ENCODE peak calls at places on chromosomes 6 and 20, in nine cellular contexts. S is endodermal cell; A is H4; G is HFFc6; O is activated CD4-positive, alpha-beta T cell treated with anti-CD3 and anti-CD28 coated beads, Interleukin-2, amount 50 U/mL, for 1 hour; J is lower leg skin; B is NCI-H1436 treated with DMSO at 0.1 percent for 48 hours; T is stimulated activated naive CD8-positive, alpha-beta T cell treated with anti-CD3 and anti-CD28 coated beads, Interleukin-15, amount 100 ng/mL, for 72 hours; F is occipital lobe. X is an unnamed sample.

GRCh38 chr6:6131492-6132109 is 124.9 kb upstream of the NRN1 start:
- DNase-seq in J (no peak), O (no peak), S (peak), A (no peak), T (peak), B (no peak), F (no peak), G (no peak), X (peak)

GRCh38 chr6:52551483-52552277 is 25.2 kb downstream of the TRAM2 start:
- DNase-seq in B (peak), T (no peak), A (peak), F (no peak), S (peak), G (peak), O (no peak), J (peak), X (peak)

GRCh38 chr20:20455945-20456344 is 88.0 kb downstream of the INSM1 start:
- DNase-seq in O (no peak), J (no peak), S (no peak), F (no peak), B (peak), G (no peak), A (no peak), T (no peak), X (no peak)

GRCh38 chr20:35368616-35369423 is 43.0 kb downstream of the UQCC1 start:
- DNase-seq in G (no peak), T (no peak), B (no peak), O (no peak), F (no peak), J (no peak), S (peak), A (no peak), X (peak)

GRCh38 chr6:6331393-6331792 is 10.9 kb upstream of the F13A1 start:
- DNase-seq in S (no peak), F (no peak), B (no peak), A (no peak), G (no peak), J (no peak), O (no peak), T (no peak), X (no peak)

GRCh38 chr6:4319992-4320683 is 184.8 kb upstream of the ECI2 start:
- DNase-seq in G (peak), F (no peak), B (no peak), T (no peak), A (peak), J (no peak), S (no peak), O (no peak), X (peak)

GRCh38 chr20:22827916-22828315 is 207.2 kb upstream of the SSTR4 start:
- DNase-seq in T (no peak), G (no peak), J (no peak), F (no peak), O (no peak), S (peak), B (no peak), A (no peak), X (no peak)

GRCh38 chr6:67121115-67121514 is 1414.1 kb upstream of the EYS start:
- DNase-seq in O (no peak), G (no peak), J (no peak), A (no peak), T (no peak), S (no peak), B (no peak), F (no peak), X (no peak)

GRCh38 chr6:12990162-12990561 is 273.6 kb downstream of the PHACTR1 start:
- DNase-seq in S (no peak), O (no peak), J (no peak), F (no peak), B (no peak), G (no peak), A (no peak), T (no peak), X (no peak)

GRCh38 chr6:132190097-132190814 is 211.0 kb downstream of the MOXD1 start:
- DNase-seq in J (no peak), B (no peak), F (no peak), O (no peak), G (peak), S (no peak), T (no peak), A (peak), X (peak)

GRCh38 chr6:42555477-42556457 is 8.1 kb upstream of the UBR2 start:
- DNase-seq in T (no peak), O (no peak), J (no peak), S (no peak), A (peak), B (no peak), G (no peak), F (no peak), X (peak)

GRCh38 chr6:168711049-168711640 is 270.2 kb downstream of the SMOC2 start:
- DNase-seq in A (no peak), G (no peak), F (no peak), O (no peak), T (no peak), J (peak), B (no peak), S (no peak), X (no peak)

GRCh38 chr6:114389111-114389510 is 46.3 kb upstream of the HS3ST5 start:
- DNase-seq in O (no peak), S (no peak), B (no peak), F (no peak), T (no peak), G (no peak), J (no peak), A (no peak), X (no peak)

GRCh38 chr20:36385503-36385902 is 79.4 kb downstream of the DLGAP4 start:
- DNase-seq in S (no peak), O (no peak), A (no peak), T (no peak), F (no peak), G (no peak), B (no peak), J (no peak), X (no peak)

GRCh38 chr6:131813991-131814390 is 6.2 kb downstream of the ENPP1 start:
- DNase-seq in B (no peak), O (no peak), G (no peak), T (no peak), A (peak), F (no peak), S (no peak), J (no peak), X (no peak)

GRCh38 chr6:27553123-27553904 is 80.4 kb upstream of the ZNF184 start:
- DNase-seq in G (peak), F (no peak), J (no peak), S (peak), A (peak), T (peak), B (no peak), O (no peak), X (peak)

GRCh38 chr20:23435675-23436539 is 3.6 kb upstream of the CSTL1 start:
- DNase-seq in T (no peak), A (no peak), B (no peak), O (no peak), J (no peak), G (no peak), F (no peak), S (peak), X (no peak)

GRCh38 chr20:15039088-15039762 is 701.8 kb upstream of the FLRT3 start:
- DNase-seq in O (no peak), A (no peak), G (no peak), T (no peak), F (no peak), J (no peak), B (no peak), S (no peak), X (no peak)

GRCh38 chr6:169371344-169372144 is 117.9 kb upstream of the THBS2 start:
- DNase-seq in J (no peak), T (no peak), F (no peak), A (no peak), B (no peak), O (no peak), G (no peak), S (peak), X (peak)

GRCh38 chr6:148577687-148578488 is 168.9 kb upstream of the UST start:
- DNase-seq in O (peak), J (peak), A (peak), T (peak), B (no peak), S (peak), F (peak), G (peak), X (peak)

GRCh38 chr20:10508060-10508459 is 73.0 kb downstream of the SLX4IP start:
- DNase-seq in O (no peak), T (no peak), A (no peak), B (no peak), J (peak), G (peak), F (no peak), S (no peak), X (peak)

GRCh38 chr6:113362542-113363430 is 494.4 kb upstream of the MARCKS start:
- DNase-seq in B (no peak), S (no peak), A (peak), O (no peak), G (no peak), F (no peak), J (no peak), T (no peak), X (peak)

GRCh38 chr20:47204746-47205122 is 151.8 kb downstream of the ZMYND8 start:
- DNase-seq in G (no peak), A (no peak), B (no peak), J (no peak), O (no peak), S (no peak), F (no peak), T (no peak), X (no peak)

GRCh38 chr20:50921055-50921454 is 10.2 kb downstream of the ADNP start:
- DNase-seq in G (no peak), J (no peak), O (no peak), S (no peak), T (no peak), B (no peak), F (no peak), A (no peak), X (no peak)

GRCh38 chr6:90121982-90122381 is 174.7 kb downstream of the BACH2 start:
- DNase-seq in T (no peak), G (peak), A (no peak), O (no peak), J (no peak), S (no peak), F (no peak), B (no peak), X (peak)

GRCh38 chr6:159608961-159609673 is 83.9 kb downstream of the SOD2 start:
- DNase-seq in T (no peak), A (peak), F (no peak), G (peak), O (no peak), J (no peak), B (no peak), S (peak), X (peak)

GRCh38 chr6:73694711-73695411 is 1.1 kb upstream of the CD109 start:
- DNase-seq in S (peak), A (peak), G (peak), J (no peak), B (no peak), T (peak), O (no peak), F (peak), X (peak)

X was measured in EL.